ENCODE peak calls at places on chromosomes 16 and 17, in four cellular contexts. O is IMR-90, P is K562, M is GM12878. K is an unnamed sample.

GRCh38 chr17:17661834-17662233 is 19.4 kb upstream of the RAI1 start:
- DNase-seq in O (no peak), M (no peak), P (no peak), K (no peak)

GRCh38 chr17:13597723-13598347 is 3.9 kb downstream of the HS3ST3A1 start:
- DNase-seq in M (no peak), P (no peak), O (peak; percentile 64), K (peak; percentile 27)

GRCh38 chr17:29046440-29046839 is 3.5 kb downstream of the PIPOX start:
- DNase-seq in M (no peak), O (no peak), P (no peak), K (no peak)

GRCh38 chr16:49592507-49593422 is 219.2 kb downstream of the C16orf78 start:
- DNase-seq in M (no peak), O (peak; percentile 7), P (peak; percentile 74), K (peak; percentile 33)

GRCh38 chr17:41710472-41711090 is 1.6 kb upstream of the GAST start:
- DNase-seq in M (no peak), O (peak; percentile 75), P (no peak), K (peak; percentile 35)

GRCh38 chr17:36937961-36938565 is 788 bp downstream of the LHX1 start:
- DNase-seq in P (peak; percentile 37), O (peak; percentile 25), M (no peak), K (peak; percentile 33)

GRCh38 chr16:2856686-2857450 is 1.1 kb downstream of the PRSS22 start:
- DNase-seq in P (no peak), M (no peak), O (no peak), K (no peak)

GRCh38 chr17:78396436-78397335 is 18.2 kb downstream of the PGS1 start:
- DNase-seq in M (no peak), P (no peak), O (no peak), K (no peak)

GRCh38 chr17:4739122-4740024 is at the start of the genes CXCL16 and ZMYND15:
- DNase-seq in P (peak; percentile 78), O (no peak), M (no peak), K (peak; percentile 49)

GRCh38 chr17:65523411-65523810 is 38.0 kb downstream of the AXIN2 start:
- DNase-seq in P (no peak), M (no peak), O (peak; percentile 17), K (no peak)

GRCh38 chr16:13316008-13316407 is 414.6 kb downstream of the SHISA9 start:
- DNase-seq in P (no peak), M (no peak), O (no peak), K (no peak)

GRCh38 chr17:4327638-4328037 is 38.8 kb downstream of the UBE2G1 start:
- DNase-seq in P (peak; percentile 11), O (peak; percentile 83), M (no peak), K (no peak)

GRCh38 chr17:50514936-50515702 is 6.9 kb downstream of the MYCBPAP start:
- DNase-seq in O (no peak), P (no peak), M (no peak), K (no peak)

GRCh38 chr16:87560428-87561199 is 41.7 kb upstream of the JPH3 start:
- DNase-seq in M (no peak), O (no peak), P (peak; percentile 98), K (no peak)

GRCh38 chr16:86634290-86634689 is 55.9 kb downstream of the FOXL1 start:
- DNase-seq in M (no peak), P (peak; percentile 34), O (peak; percentile 33), K (peak; percentile 32)

GRCh38 chr17:34843682-34844081 is 117.6 kb downstream of the CCT6B start:
- DNase-seq in P (no peak), O (no peak), M (no peak), K (no peak)

GRCh38 chr17:61279476-61280145 is 120.0 kb upstream of the TBX2 start:
- DNase-seq in O (peak; percentile 54), P (no peak), M (no peak), K (no peak)

GRCh38 chr17:11245187-11245586 is 4.2 kb downstream of the SHISA6 start:
- DNase-seq in O (no peak), P (no peak), M (no peak), K (no peak)

GRCh38 chr17:2138768-2139167 is 83.9 kb downstream of the HIC1 start:
- DNase-seq in O (no peak), M (peak; percentile 42), P (peak; percentile 20), K (peak; percentile 50)

GRCh38 chr17:1961187-1961586 is 63.9 kb downstream of the RTN4RL1 start:
- DNase-seq in M (no peak), O (no peak), P (no peak), K (no peak)

GRCh38 chr16:50372611-50373344 is 4.0 kb upstream of the BRD7 start:
- DNase-seq in O (peak; percentile 61), P (no peak), M (no peak), K (no peak)

GRCh38 chr17:7523033-7523432 is 25.8 kb upstream of the TNFSF12 start:
- DNase-seq in O (no peak), M (no peak), P (peak; percentile 47), K (peak; percentile 9)

GRCh38 chr16:49604602-49605001 is 231.0 kb downstream of the C16orf78 start:
- DNase-seq in M (no peak), O (no peak), P (no peak), K (no peak)

GRCh38 chr17:32627233-32628008 is 140.6 kb downstream of the CDK5R1 start:
- DNase-seq in O (no peak), P (no peak), M (no peak), K (no peak)

GRCh38 chr17:63974594-63975192 is 2.0 kb upstream of the SCN4A start:
- DNase-seq in M (no peak), P (no peak), O (peak; percentile 67), K (peak; percentile 51)

GRCh38 chr16:4266372-4266771 is 6.5 kb downstream of the TFAP4 start:
- DNase-seq in M (no peak), O (no peak), P (peak; percentile 75), K (no peak)

GRCh38 chr17:40464392-40464855 is 21.2 kb downstream of the IGFBP4 start:
- DNase-seq in O (no peak), P (no peak), M (no peak), K (no peak)

GRCh38 chr17:40463122-40463550 is 19.9 kb downstream of the IGFBP4 start:
- DNase-seq in P (no peak), O (no peak), M (no peak), K (no peak)

GRCh38 chr17:40461036-40461721 is 17.9 kb downstream of the IGFBP4 start:
- DNase-seq in M (no peak), O (no peak), P (no peak), K (no peak)

GRCh38 chr17:40461774-40462342 is 18.6 kb downstream of the IGFBP4 start:
- DNase-seq in O (no peak), P (no peak), M (no peak), K (no peak)

GRCh38 chr17:40462343-40463121 is 19.3 kb downstream of the IGFBP4 start:
- DNase-seq in P (no peak), O (no peak), M (no peak), K (no peak)
- H3K4me1 ChIP-seq in P (peaks cover 24% of the 10 kb centered on the region), O (peaks cover 15% of the 10 kb centered on the region), M (no peaks in the 10 kb centered on the region), K (no peaks in the 10 kb centered on the region)

DNA sequence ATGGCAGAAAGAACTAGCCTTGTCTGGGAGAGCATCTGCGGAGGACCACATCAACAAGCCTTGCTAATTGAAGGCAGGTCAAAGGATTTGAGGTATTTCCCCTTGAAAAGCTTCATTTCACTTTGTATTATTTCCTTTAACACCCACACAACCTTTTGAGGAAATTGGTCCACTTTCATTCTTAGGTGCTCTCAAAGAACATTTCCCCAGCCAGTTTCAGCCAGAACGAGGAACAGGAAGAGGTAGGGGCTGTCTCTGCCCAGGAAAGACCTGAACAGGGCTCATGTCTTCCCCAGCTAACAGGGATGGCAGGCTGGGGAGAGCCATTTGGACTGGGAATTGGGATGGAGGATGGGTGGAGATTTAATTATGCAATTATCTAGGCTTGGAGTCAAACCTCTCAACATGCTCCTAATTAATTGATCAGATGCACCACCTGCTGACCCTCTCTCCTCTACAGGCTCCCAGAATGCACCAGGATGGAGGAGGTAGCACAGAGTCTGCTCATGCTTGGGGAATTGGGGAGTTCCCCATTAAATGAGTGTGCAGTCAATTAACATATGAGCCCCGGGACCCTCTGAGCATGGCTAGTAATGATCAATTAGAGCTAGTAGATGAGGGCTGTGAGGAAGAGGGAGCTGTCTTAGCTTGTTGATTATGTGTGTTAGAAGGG is 84.6 kb downstream of the GP2 start:
- DNase-seq in O (no peak), M (no peak), P (no peak), K (no peak)
- TF ChIP-seq FOS in O (no peak), M (no peak), P (no peak), K (no peak)

DNA sequence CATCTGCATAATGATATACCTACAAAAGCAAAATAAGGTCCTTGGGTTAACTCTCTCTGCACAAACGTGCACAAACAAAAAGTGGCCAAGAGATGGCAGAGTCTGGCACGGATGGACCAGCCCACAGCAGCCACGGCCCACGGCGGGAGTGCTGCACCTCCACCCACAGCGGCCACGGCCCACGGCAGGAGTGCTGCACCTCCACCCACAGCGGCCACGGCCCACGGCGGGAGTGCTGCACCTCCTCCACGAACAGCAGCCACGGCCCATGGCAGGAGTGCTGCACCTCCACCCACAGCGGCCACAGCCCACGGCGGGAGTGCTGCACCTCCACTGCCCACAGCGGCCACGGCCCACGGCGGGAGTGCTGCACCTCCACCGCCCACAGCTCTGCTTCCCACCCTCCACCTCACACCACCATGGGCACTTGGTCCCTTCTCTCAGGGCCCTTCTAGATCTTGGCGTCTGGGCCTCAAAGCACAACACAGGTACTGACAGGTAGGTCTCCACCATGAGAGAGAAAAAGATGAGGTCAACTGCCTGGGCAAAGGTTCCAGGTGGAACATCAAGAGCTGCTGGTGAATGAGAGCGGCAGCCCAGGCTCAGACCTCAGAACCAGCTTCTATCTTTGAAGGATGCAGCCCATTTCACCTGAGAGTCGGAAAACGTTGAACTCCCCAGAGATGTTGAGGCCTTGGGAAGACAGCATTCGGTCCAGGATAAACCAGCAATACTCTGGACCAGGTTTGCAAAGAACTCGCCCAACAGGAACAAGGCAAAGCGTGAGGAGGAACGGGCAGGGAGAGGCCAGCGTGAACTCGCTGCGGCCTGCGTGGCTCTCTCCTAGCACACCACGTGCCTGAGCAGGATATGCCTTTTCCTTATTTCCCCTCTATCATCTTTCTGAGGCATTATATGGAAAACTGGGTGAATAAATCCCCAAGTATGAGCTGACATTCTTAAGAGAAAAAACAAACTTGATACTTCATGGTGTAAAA is 124.5 kb downstream of the ZNF778 start:
- DNase-seq in M (no peak), O (no peak), P (no peak), K (no peak)
- H3K4me1 ChIP-seq in M (peaks cover 7% of the 10 kb centered on the region), O (peaks cover 20% of the 10 kb centered on the region), P (peaks cover 27% of the 10 kb centered on the region), K (peaks cover 4% of the 10 kb centered on the region)

GRCh38 chr16:57689772-57690558 is 4.6 kb upstream of the DRC7 start:
- DNase-seq in O (no peak), M (peak; percentile 57), P (peak; percentile 90), K (peak; percentile 14)
- TF ChIP-seq FOS in O (no peak), M (no peak), P (no peak), K (no peak)

GRCh38 chr17:57308543-57309186 is 52.3 kb downstream of the MSI2 start:
- DNase-seq in O (no peak), P (no peak), M (no peak), K (no peak)
- H3K4me1 ChIP-seq in O (no peaks in the 10 kb centered on the region), P (no peaks in the 10 kb centered on the region), M (no peaks in the 10 kb centered on the region), K (no peaks in the 10 kb centered on the region)

GRCh38 chr16:81996664-81997529 is 14.4 kb downstream of the SDR42E1 start:
- DNase-seq in O (peak; percentile 57), P (peak; percentile 39), M (no peak), K (peak; percentile 90)
- TF ChIP-seq FOS in O (no peak), P (no peak), M (no peak), K (peak; percentile 95)

K was measured in endothelial cell of umbilical vein.